ENCODE peak calls at places on chromosome 12, in ten cellular contexts. J is PC-3, C is GM23338, P is HCT116, O is MM.1S, S is SK-N-SH, Y is Karpas-422, V is hepatocyte, F is PC-9, A is GM23248. K is an unnamed sample.

GRCh38 chr12:131209082-131210070 is 255.7 kb downstream of the ADGRD1 start:
- DNase-seq in A (no peak), O (no peak), C (no peak), V (no peak), F (no peak), S (no peak), Y (no peak), J (no peak), P (no peak), K (no peak)

GRCh38 chr12:66775941-66776340 is 97.1 kb upstream of the GRIP1 start:
- DNase-seq in Y (no peak), S (no peak), P (no peak), V (no peak), J (peak; percentile 64), A (no peak), F (peak; percentile 61), C (no peak), O (no peak), K (no peak)

GRCh38 chr12:113247123-113248045 is 26.1 kb downstream of the TPCN1 start:
- DNase-seq in Y (no peak), O (no peak), C (no peak), P (no peak), F (peak; percentile 38), V (peak; percentile 45), S (peak; percentile 33), J (peak; percentile 48), A (peak; percentile 25), K (no peak)

GRCh38 chr12:96140110-96140509 is 54.1 kb upstream of the ELK3 start:
- DNase-seq in V (peak; percentile 19), O (no peak), P (no peak), A (peak; percentile 92), J (peak; percentile 9), Y (no peak), F (no peak), C (no peak), S (no peak), K (no peak)

GRCh38 chr12:49979061-49979586 is 6.4 kb downstream of the AQP6 start:
- DNase-seq in J (no peak), A (no peak), Y (no peak), C (no peak), P (no peak), O (no peak), V (no peak), F (no peak), S (peak; percentile 86), K (no peak)

GRCh38 chr12:5576011-5576410 is 144.1 kb downstream of the NTF3 start:
- DNase-seq in F (no peak), A (no peak), C (no peak), J (no peak), V (no peak), O (no peak), S (no peak), Y (no peak), P (no peak), K (no peak)

GRCh38 chr12:76586764-76587395 is 27.3 kb upstream of the OSBPL8 start:
- DNase-seq in Y (peak; percentile 86), P (peak; percentile 27), C (peak; percentile 73), V (peak; percentile 19), A (peak; percentile 76), J (peak; percentile 60), O (peak; percentile 56), S (peak; percentile 16), F (no peak), K (peak; percentile 62)

GRCh38 chr12:48997719-48998496 is 1.3 kb downstream of the DDN start:
- DNase-seq in V (peak; percentile 65), J (peak; percentile 33), O (peak; percentile 44), P (no peak), F (no peak), Y (peak; percentile 77), A (no peak), S (peak; percentile 90), C (peak; percentile 74), K (no peak)

GRCh38 chr12:130041983-130042812 is 120.1 kb upstream of the FZD10 start:
- DNase-seq in Y (no peak), P (no peak), J (no peak), S (peak; percentile 94), O (no peak), F (no peak), A (peak; percentile 19), V (peak; percentile 80), C (peak; percentile 68), K (no peak)

GRCh38 chr12:107906719-107907118 is 132.2 kb downstream of the ASCL4 start:
- DNase-seq in J (no peak), O (no peak), P (no peak), F (no peak), A (no peak), S (no peak), Y (no peak), V (no peak), C (no peak), K (no peak)
- H3K9me2 ChIP-seq in J (no peaks in the 10 kb centered on the region), O (no peaks in the 10 kb centered on the region), P (no peaks in the 10 kb centered on the region), F (no peaks in the 10 kb centered on the region), A (no peaks in the 10 kb centered on the region), S (no peaks in the 10 kb centered on the region), Y (no peaks in the 10 kb centered on the region), V (no peaks in the 10 kb centered on the region), C (no peaks in the 10 kb centered on the region), K (no peaks in the 10 kb centered on the region)

GRCh38 chr12:97545804-97546203 is 83.2 kb downstream of the RMST start:
- DNase-seq in P (no peak), V (no peak), F (no peak), C (no peak), Y (no peak), J (peak; percentile 68), S (no peak), O (no peak), A (no peak), K (no peak)

GRCh38 chr12:97538705-97539104 is 76.1 kb downstream of the RMST start:
- DNase-seq in V (no peak), Y (no peak), J (peak; percentile 43), A (no peak), F (no peak), S (no peak), O (no peak), P (no peak), C (no peak), K (no peak)

GRCh38 chr12:97536353-97536752 is 73.7 kb downstream of the RMST start:
- DNase-seq in S (no peak), J (no peak), C (no peak), V (no peak), A (no peak), O (no peak), P (no peak), Y (no peak), F (no peak), K (no peak)

GRCh38 chr12:97535582-97535981 is 73.0 kb downstream of the RMST start:
- DNase-seq in Y (no peak), J (no peak), C (no peak), P (no peak), O (no peak), A (no peak), V (no peak), F (no peak), S (no peak), K (no peak)

GRCh38 chr12:97541366-97541765 is 78.8 kb downstream of the RMST start:
- DNase-seq in Y (no peak), A (no peak), J (no peak), P (no peak), C (no peak), F (no peak), S (no peak), O (no peak), V (no peak), K (no peak)
- H3K9me2 ChIP-seq in Y (no peaks in the 10 kb centered on the region), A (no peaks in the 10 kb centered on the region), J (no peaks in the 10 kb centered on the region), P (no peaks in the 10 kb centered on the region), C (no peaks in the 10 kb centered on the region), F (no peaks in the 10 kb centered on the region), S (no peaks in the 10 kb centered on the region), O (no peaks in the 10 kb centered on the region), V (no peaks in the 10 kb centered on the region), K (no peaks in the 10 kb centered on the region)

GRCh38 chr12:68470664-68471328 is 138.6 kb upstream of the MDM1 start:
- DNase-seq in F (no peak), O (no peak), P (no peak), J (no peak), S (no peak), A (no peak), C (no peak), V (no peak), Y (no peak), K (no peak)
- H3K9me2 ChIP-seq in F (peaks cover 3% of the 10 kb centered on the region), O (no peaks in the 10 kb centered on the region), P (no peaks in the 10 kb centered on the region), J (no peaks in the 10 kb centered on the region), S (no peaks in the 10 kb centered on the region), A (no peaks in the 10 kb centered on the region), C (peaks cover 7% of the 10 kb centered on the region), V (no peaks in the 10 kb centered on the region), Y (no peaks in the 10 kb centered on the region), K (no peaks in the 10 kb centered on the region)

DNA sequence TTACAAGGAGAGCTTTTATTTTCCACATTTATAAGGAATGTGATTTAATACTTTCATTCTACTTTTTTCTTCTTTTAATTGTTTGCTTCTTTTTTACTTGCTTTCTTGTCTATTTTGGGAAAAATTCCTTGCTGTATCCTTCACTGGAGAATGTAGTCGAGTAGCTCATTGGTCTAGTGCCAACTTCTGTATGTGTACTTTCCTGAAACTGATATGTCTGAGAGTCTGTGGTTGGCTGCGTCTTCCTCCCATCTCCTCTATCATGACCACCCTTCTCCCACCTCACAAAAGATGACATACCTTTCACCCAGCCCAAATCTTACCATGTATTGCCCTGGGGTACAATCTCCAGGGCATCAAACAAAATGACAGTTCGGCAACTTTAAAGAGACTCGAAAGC is 51.9 kb downstream of the MSRB3 start:
- DNase-seq in C (no peak), F (no peak), P (no peak), A (no peak), S (no peak), V (peak; percentile 25), J (no peak), Y (no peak), O (no peak), K (no peak)
- H3K9me2 ChIP-seq in C (no peaks in the 10 kb centered on the region), F (no peaks in the 10 kb centered on the region), P (no peaks in the 10 kb centered on the region), A (no peaks in the 10 kb centered on the region), S (no peaks in the 10 kb centered on the region), V (no peaks in the 10 kb centered on the region), J (no peaks in the 10 kb centered on the region), Y (no peaks in the 10 kb centered on the region), O (no peaks in the 10 kb centered on the region), K (no peaks in the 10 kb centered on the region)

GRCh38 chr12:41923351-41923750 is 221.3 kb downstream of the GXYLT1 start:
- DNase-seq in Y (no peak), P (no peak), F (no peak), A (no peak), J (no peak), C (no peak), V (no peak), S (no peak), O (no peak), K (no peak)
- H3K9me2 ChIP-seq in Y (no peaks in the 10 kb centered on the region), P (no peaks in the 10 kb centered on the region), F (no peaks in the 10 kb centered on the region), A (no peaks in the 10 kb centered on the region), J (no peaks in the 10 kb centered on the region), C (no peaks in the 10 kb centered on the region), V (no peaks in the 10 kb centered on the region), S (no peaks in the 10 kb centered on the region), O (no peaks in the 10 kb centered on the region), K (no peaks in the 10 kb centered on the region)

K was measured in OCI-LY7.